ENCODE peak calls at places on chromosomes 12 and 14, in four cellular contexts. R, X, J and T are unnamed samples.

GRCh38 chr12:100497105-100497795 is 23.6 kb downstream of the NR1H4 start:
- DNase-seq in R (no peak), X (no peak), J (no peak), T (no peak)

GRCh38 chr12:127179199-127179598 is 1087.8 kb upstream of the TMEM132C start:
- DNase-seq in R (no peak), X (no peak), J (no peak), T (no peak)

GRCh38 chr12:116759783-116760581 is 21.9 kb downstream of the RNFT2 start:
- DNase-seq in R (no peak), J (no peak), X (no peak), T (no peak)

GRCh38 chr14:63713765-63714164 is 14.1 kb downstream of the SGPP1 start:
- DNase-seq in J (no peak), R (no peak), X (no peak), T (peak)

GRCh38 chr12:122740351-122740750 is 9.7 kb upstream of the HCAR1 start:
- DNase-seq in X (no peak), R (no peak), J (no peak), T (no peak)

GRCh38 chr12:34399631-34400422 is 377.5 kb downstream of the ALG10 start:
- DNase-seq in J (no peak), R (peak), X (peak), T (no peak)

GRCh38 chr12:131902332-131903241 is 8.2 kb downstream of the ULK1 start:
- DNase-seq in R (no peak), X (no peak), J (no peak), T (no peak)

GRCh38 chr12:16691624-16692023 is 85.7 kb upstream of the LMO3 start:
- DNase-seq in X (no peak), R (no peak), J (no peak), T (no peak)